ENCODE peak calls at places on chromosomes 11 and 22, in six cellular contexts. One of them, this sample, is unnamed.

GRCh38 chr11:133808393-133809140 is 36.7 kb downstream of the SPATA19 start:
- DNase-seq in germinal center: no peak
- DNase-seq in stimulated activated CD8-positive, alpha-beta memory T cell treated with anti-CD3 and anti-CD28 coated beads, Interleukin-15, amount 100 ng/mL, for 4 hours: no peak
- DNase-seq in activated CD4-positive, alpha-beta T cell treated with anti-CD3 and anti-CD28 coated beads for 4 hours: no peak
- DNase-seq in astrocyte of the spinal cord: no peak
- DNase-seq in GF-D8: peak
- DNase-seq in this sample: no peak

GRCh38 chr11:69702769-69703510 is 882 bp downstream of the FGF19 start:
- DNase-seq in astrocyte of the spinal cord: no peak
- DNase-seq in activated CD4-positive, alpha-beta T cell treated with anti-CD3 and anti-CD28 coated beads for 4 hours: no peak
- DNase-seq in GF-D8: no peak
- DNase-seq in stimulated activated CD8-positive, alpha-beta memory T cell treated with anti-CD3 and anti-CD28 coated beads, Interleukin-15, amount 100 ng/mL, for 4 hours: no peak
- DNase-seq in germinal center: no peak
- DNase-seq in this sample: no peak

GRCh38 chr11:66491315-66491935 is 11.2 kb downstream of the DPP3 start:
- DNase-seq in stimulated activated CD8-positive, alpha-beta memory T cell treated with anti-CD3 and anti-CD28 coated beads, Interleukin-15, amount 100 ng/mL, for 4 hours: no peak
- DNase-seq in astrocyte of the spinal cord: no peak
- DNase-seq in GF-D8: no peak
- DNase-seq in activated CD4-positive, alpha-beta T cell treated with anti-CD3 and anti-CD28 coated beads for 4 hours: no peak
- DNase-seq in germinal center: no peak
- DNase-seq in this sample: no peak

GRCh38 chr22:39356464-39356863 is 6.7 kb downstream of the SYNGR1 start:
- DNase-seq in astrocyte of the spinal cord: no peak
- DNase-seq in germinal center: no peak
- DNase-seq in stimulated activated CD8-positive, alpha-beta memory T cell treated with anti-CD3 and anti-CD28 coated beads, Interleukin-15, amount 100 ng/mL, for 4 hours: no peak
- DNase-seq in GF-D8: no peak
- DNase-seq in activated CD4-positive, alpha-beta T cell treated with anti-CD3 and anti-CD28 coated beads for 4 hours: no peak
- DNase-seq in this sample: peak

GRCh38 chr22:43255299-43255698 is 68.4 kb upstream of the TTLL12 start:
- DNase-seq in astrocyte of the spinal cord: no peak
- DNase-seq in stimulated activated CD8-positive, alpha-beta memory T cell treated with anti-CD3 and anti-CD28 coated beads, Interleukin-15, amount 100 ng/mL, for 4 hours: no peak
- DNase-seq in activated CD4-positive, alpha-beta T cell treated with anti-CD3 and anti-CD28 coated beads for 4 hours: no peak
- DNase-seq in germinal center: no peak
- DNase-seq in GF-D8: no peak
- DNase-seq in this sample: no peak

GRCh38 chr11:83508804-83509203 is 222.6 kb upstream of the CCDC90B start:
- DNase-seq in astrocyte of the spinal cord: no peak
- DNase-seq in stimulated activated CD8-positive, alpha-beta memory T cell treated with anti-CD3 and anti-CD28 coated beads, Interleukin-15, amount 100 ng/mL, for 4 hours: no peak
- DNase-seq in activated CD4-positive, alpha-beta T cell treated with anti-CD3 and anti-CD28 coated beads for 4 hours: no peak
- DNase-seq in germinal center: no peak
- DNase-seq in GF-D8: no peak
- DNase-seq in this sample: no peak

GRCh38 chr11:12242071-12242672 is 131.8 kb downstream of the MICAL2 start:
- DNase-seq in activated CD4-positive, alpha-beta T cell treated with anti-CD3 and anti-CD28 coated beads for 4 hours: peak
- DNase-seq in astrocyte of the spinal cord: no peak
- DNase-seq in germinal center: no peak
- DNase-seq in stimulated activated CD8-positive, alpha-beta memory T cell treated with anti-CD3 and anti-CD28 coated beads, Interleukin-15, amount 100 ng/mL, for 4 hours: peak
- DNase-seq in GF-D8: no peak
- DNase-seq in this sample: no peak

GRCh38 chr11:75214411-75214821 is 26.2 kb upstream of the TPBGL start:
- DNase-seq in GF-D8: peak
- DNase-seq in astrocyte of the spinal cord: peak
- DNase-seq in activated CD4-positive, alpha-beta T cell treated with anti-CD3 and anti-CD28 coated beads for 4 hours: peak
- DNase-seq in germinal center: peak
- DNase-seq in stimulated activated CD8-positive, alpha-beta memory T cell treated with anti-CD3 and anti-CD28 coated beads, Interleukin-15, amount 100 ng/mL, for 4 hours: peak
- DNase-seq in this sample: peak

GRCh38 chr11:68206211-68206610 is 6.9 kb downstream of the KMT5B start:
- DNase-seq in GF-D8: peak
- DNase-seq in germinal center: peak
- DNase-seq in astrocyte of the spinal cord: peak
- DNase-seq in stimulated activated CD8-positive, alpha-beta memory T cell treated with anti-CD3 and anti-CD28 coated beads, Interleukin-15, amount 100 ng/mL, for 4 hours: no peak
- DNase-seq in activated CD4-positive, alpha-beta T cell treated with anti-CD3 and anti-CD28 coated beads for 4 hours: peak
- DNase-seq in this sample: peak

GRCh38 chr22:29480512-29481264 is 670 bp downstream of the NEFH start:
- DNase-seq in activated CD4-positive, alpha-beta T cell treated with anti-CD3 and anti-CD28 coated beads for 4 hours: no peak
- DNase-seq in astrocyte of the spinal cord: peak
- DNase-seq in stimulated activated CD8-positive, alpha-beta memory T cell treated with anti-CD3 and anti-CD28 coated beads, Interleukin-15, amount 100 ng/mL, for 4 hours: no peak
- DNase-seq in GF-D8: no peak
- DNase-seq in germinal center: no peak
- DNase-seq in this sample: no peak

GRCh38 chr11:87236368-87236767 is 198.6 kb downstream of the TMEM135 start:
- DNase-seq in GF-D8: no peak
- DNase-seq in germinal center: no peak
- DNase-seq in activated CD4-positive, alpha-beta T cell treated with anti-CD3 and anti-CD28 coated beads for 4 hours: no peak
- DNase-seq in stimulated activated CD8-positive, alpha-beta memory T cell treated with anti-CD3 and anti-CD28 coated beads, Interleukin-15, amount 100 ng/mL, for 4 hours: no peak
- DNase-seq in astrocyte of the spinal cord: peak
- DNase-seq in this sample: no peak

GRCh38 chr11:65107751-65108468 is 3.8 kb upstream of the TM7SF2 start:
- DNase-seq in activated CD4-positive, alpha-beta T cell treated with anti-CD3 and anti-CD28 coated beads for 4 hours: no peak
- DNase-seq in stimulated activated CD8-positive, alpha-beta memory T cell treated with anti-CD3 and anti-CD28 coated beads, Interleukin-15, amount 100 ng/mL, for 4 hours: no peak
- DNase-seq in germinal center: no peak
- DNase-seq in astrocyte of the spinal cord: no peak
- DNase-seq in GF-D8: no peak
- DNase-seq in this sample: no peak

GRCh38 chr22:31036671-31037550 is 44.2 kb upstream of the SMTN start:
- DNase-seq in activated CD4-positive, alpha-beta T cell treated with anti-CD3 and anti-CD28 coated beads for 4 hours: no peak
- DNase-seq in astrocyte of the spinal cord: no peak
- DNase-seq in germinal center: no peak
- DNase-seq in GF-D8: no peak
- DNase-seq in stimulated activated CD8-positive, alpha-beta memory T cell treated with anti-CD3 and anti-CD28 coated beads, Interleukin-15, amount 100 ng/mL, for 4 hours: no peak
- DNase-seq in this sample: no peak

GRCh38 chr11:59283825-59284772 is 71.4 kb upstream of the MPEG1 start:
- DNase-seq in GF-D8: peak
- DNase-seq in stimulated activated CD8-positive, alpha-beta memory T cell treated with anti-CD3 and anti-CD28 coated beads, Interleukin-15, amount 100 ng/mL, for 4 hours: peak
- DNase-seq in astrocyte of the spinal cord: peak
- DNase-seq in germinal center: peak
- DNase-seq in activated CD4-positive, alpha-beta T cell treated with anti-CD3 and anti-CD28 coated beads for 4 hours: peak
- DNase-seq in this sample: peak

GRCh38 chr11:61578819-61579218 is 2.1 kb downstream of the SYT7 start:
- DNase-seq in activated CD4-positive, alpha-beta T cell treated with anti-CD3 and anti-CD28 coated beads for 4 hours: no peak
- DNase-seq in astrocyte of the spinal cord: no peak
- DNase-seq in GF-D8: no peak
- DNase-seq in stimulated activated CD8-positive, alpha-beta memory T cell treated with anti-CD3 and anti-CD28 coated beads, Interleukin-15, amount 100 ng/mL, for 4 hours: no peak
- DNase-seq in germinal center: no peak
- DNase-seq in this sample: no peak

GRCh38 chr11:57641011-57641410 is 8.7 kb downstream of the YPEL4 start:
- DNase-seq in activated CD4-positive, alpha-beta T cell treated with anti-CD3 and anti-CD28 coated beads for 4 hours: no peak
- DNase-seq in astrocyte of the spinal cord: no peak
- DNase-seq in germinal center: no peak
- DNase-seq in GF-D8: no peak
- DNase-seq in stimulated activated CD8-positive, alpha-beta memory T cell treated with anti-CD3 and anti-CD28 coated beads, Interleukin-15, amount 100 ng/mL, for 4 hours: no peak
- DNase-seq in this sample: no peak

This sample was measured in GM13976.